ENCODE peak calls at places on chromosome 1, in five cellular contexts. P is K562, V is GM12892, R is HepG2, J is H1. E is an unnamed sample.

GRCh38 chr1:100358210-100358609 is 5.9 kb downstream of the CDC14A start:
- DNase-seq in V (no peak), R (no peak), J (no peak), P (no peak), E (no peak)

GRCh38 chr1:93847811-93848288 is 31.2 kb downstream of the DNTTIP2 start:
- DNase-seq in P (peak; percentile 66), V (peak; percentile 33), J (no peak), R (peak; percentile 45), E (no peak)

GRCh38 chr1:46820560-46821060 is 21.8 kb downstream of the CYP4B1 start:
- DNase-seq in V (no peak), R (no peak), J (no peak), P (no peak), E (no peak)

GRCh38 chr1:82969340-82969739 is 1029.6 kb downstream of the TTLL7 start:
- DNase-seq in P (no peak), V (no peak), J (no peak), R (no peak), E (no peak)

GRCh38 chr1:166379447-166379846 is 212.6 kb upstream of the FAM78B start:
- DNase-seq in V (no peak), R (no peak), P (peak; percentile 15), J (no peak), E (no peak)

GRCh38 chr1:21077085-21077484 is 99.6 kb downstream of the EIF4G3 start:
- DNase-seq in R (no peak), P (no peak), J (no peak), V (no peak), E (no peak)

GRCh38 chr1:89701746-89702241 is 68.9 kb downstream of the LRRC8C start:
- DNase-seq in R (no peak), P (peak; percentile 75), V (no peak), J (no peak), E (no peak)

GRCh38 chr1:44425327-44426082 is 20.4 kb downstream of the RNF220 start:
- DNase-seq in P (no peak), R (no peak), J (no peak), V (no peak), E (no peak)

GRCh38 chr1:197928849-197929336 is 11.7 kb downstream of the LHX9 start:
- DNase-seq in V (no peak), P (peak; percentile 80), R (no peak), J (no peak), E (no peak)

GRCh38 chr1:44926311-44926781 is 60.0 kb downstream of the EIF2B3 start:
- DNase-seq in R (no peak), J (no peak), P (no peak), V (no peak), E (no peak)

GRCh38 chr1:172654535-172654934 is 4.4 kb upstream of the FASLG start:
- DNase-seq in R (no peak), V (no peak), J (no peak), P (no peak), E (no peak)

GRCh38 chr1:24418898-24419628 is 3.5 kb downstream of the NIPAL3 start:
- DNase-seq in V (no peak), J (no peak), P (peak; percentile 72), R (no peak), E (no peak)

GRCh38 chr1:174815036-174815435 is 184.7 kb upstream of the CACYBP start:
- DNase-seq in P (no peak), R (peak; percentile 35), J (no peak), V (no peak), E (no peak)

GRCh38 chr1:23865543-23865930 is 2.6 kb downstream of the FUCA1 start:
- DNase-seq in P (no peak), R (no peak), V (no peak), J (no peak), E (no peak)

GRCh38 chr1:17437260-17438175 is 2.0 kb downstream of the RCC2 start:
- DNase-seq in V (peak; percentile 80), P (peak; percentile 93), J (no peak), R (no peak), E (peak; percentile 83)

GRCh38 chr1:178945763-178946266 is 74.9 kb upstream of the ANGPTL1 start:
- DNase-seq in P (no peak), V (no peak), J (no peak), R (no peak), E (no peak)

GRCh38 chr1:77642196-77642595 is 40.3 kb downstream of the ZZZ3 start:
- DNase-seq in V (no peak), R (no peak), P (no peak), J (no peak), E (no peak)

GRCh38 chr1:6000444-6001288 is 8.4 kb upstream of the NPHP4 start:
- DNase-seq in V (no peak), J (no peak), P (no peak), R (no peak), E (no peak)

GRCh38 chr1:36143424-36143823 is 5.9 kb downstream of the TRAPPC3 start:
- DNase-seq in P (no peak), V (no peak), R (no peak), J (no peak), E (no peak)

GRCh38 chr1:36251794-36252481 is 27.7 kb downstream of the THRAP3 start:
- DNase-seq in V (no peak), P (no peak), J (no peak), R (no peak), E (no peak)

GRCh38 chr1:201916649-201917249 is 28.1 kb downstream of the SHISA4 start:
- DNase-seq in R (peak; percentile 36), V (no peak), P (peak; percentile 67), J (no peak), E (no peak)

GRCh38 chr1:215273838-215274516 is 191.4 kb downstream of the KCNK2 start:
- DNase-seq in P (no peak), R (no peak), V (no peak), J (no peak), E (no peak)

GRCh38 chr1:52334906-52335528 is 31.0 kb downstream of the CC2D1B start:
- DNase-seq in P (no peak), V (no peak), R (no peak), J (no peak), E (no peak)

GRCh38 chr1:175413367-175413766 is 220.8 kb upstream of the KIAA0040 start:
- DNase-seq in V (no peak), P (no peak), J (no peak), R (no peak), E (no peak)

GRCh38 chr1:92500552-92500951 is 13.8 kb upstream of the GFI1 start:
- DNase-seq in V (no peak), J (no peak), R (no peak), P (no peak), E (no peak)

GRCh38 chr1:177045156-177045555 is 119.4 kb downstream of the ASTN1 start:
- DNase-seq in R (no peak), V (no peak), P (no peak), J (no peak), E (no peak)

GRCh38 chr1:54698346-54698745 is 17.3 kb upstream of the TTC4 start:
- DNase-seq in V (no peak), R (no peak), J (no peak), P (no peak), E (no peak)

GRCh38 chr1:7407547-7407895 is 363.6 kb upstream of the VAMP3 start:
- DNase-seq in V (no peak), J (no peak), P (no peak), R (no peak), E (peak; percentile 1)

GRCh38 chr1:238677567-238677966 is 708.8 kb upstream of the CHRM3 start:
- DNase-seq in R (no peak), V (no peak), P (no peak), J (no peak), E (no peak)

GRCh38 chr1:37393585-37394120 is 80.7 kb upstream of the ZC3H12A start:
- DNase-seq in J (no peak), R (no peak), P (no peak), V (no peak), E (no peak)

GRCh38 chr1:62144238-62144831 is 50.3 kb upstream of the L1TD1 start:
- DNase-seq in R (peak; percentile 39), P (peak; percentile 16), J (no peak), V (no peak), E (peak; percentile 25)

GRCh38 chr1:201282931-201283829 is at the start of gene PKP1:
- DNase-seq in V (no peak), R (no peak), P (no peak), J (no peak), E (no peak)

GRCh38 chr1:11967028-11967547 is 13.2 kb upstream of the MFN2 start:
- DNase-seq in V (peak; percentile 55), P (peak; percentile 65), J (peak; percentile 76), R (peak; percentile 89), E (peak; percentile 58)

GRCh38 chr1:101769520-101769919 is 227.2 kb downstream of the OLFM3 start:
- DNase-seq in V (no peak), J (no peak), P (no peak), R (peak; percentile 9), E (no peak)

GRCh38 chr1:232047473-232047872 is 420.9 kb downstream of the DISC1 start:
- DNase-seq in V (no peak), P (no peak), R (no peak), J (no peak), E (no peak)

GRCh38 chr1:84632975-84633427 is 57.3 kb downstream of the SSX2IP start:
- DNase-seq in J (no peak), P (peak; percentile 37), R (no peak), V (no peak), E (no peak)
- TF ChIP-seq TAF1 in J (no peak), P (no peak), R (no peak), V (no peak), E (no peak)

GRCh38 chr1:183600136-183600535 is 9.9 kb upstream of the NCF2 start:
- DNase-seq in R (no peak), P (no peak), V (no peak), J (no peak), E (no peak)
- TF ChIP-seq POLR2AphosphoS5 in R (no peak), P (no peak), V (no peak), J (no peak), E (no peak)

GRCh38 chr1:918353-918752 is 5.4 kb upstream of the SAMD11 start:
- DNase-seq in J (no peak), R (no peak), P (no peak), V (no peak), E (no peak)

GRCh38 chr1:919271-919872 is 4.4 kb upstream of the SAMD11 start:
- DNase-seq in R (no peak), V (no peak), J (no peak), P (no peak), E (no peak)

GRCh38 chr1:917466-918091 is 6.1 kb upstream of the SAMD11 start:
- DNase-seq in V (no peak), R (no peak), P (no peak), J (no peak), E (no peak)

GRCh38 chr1:920008-920407 is 3.7 kb upstream of the SAMD11 start:
- DNase-seq in V (no peak), J (no peak), R (no peak), P (no peak), E (no peak)

DNA sequence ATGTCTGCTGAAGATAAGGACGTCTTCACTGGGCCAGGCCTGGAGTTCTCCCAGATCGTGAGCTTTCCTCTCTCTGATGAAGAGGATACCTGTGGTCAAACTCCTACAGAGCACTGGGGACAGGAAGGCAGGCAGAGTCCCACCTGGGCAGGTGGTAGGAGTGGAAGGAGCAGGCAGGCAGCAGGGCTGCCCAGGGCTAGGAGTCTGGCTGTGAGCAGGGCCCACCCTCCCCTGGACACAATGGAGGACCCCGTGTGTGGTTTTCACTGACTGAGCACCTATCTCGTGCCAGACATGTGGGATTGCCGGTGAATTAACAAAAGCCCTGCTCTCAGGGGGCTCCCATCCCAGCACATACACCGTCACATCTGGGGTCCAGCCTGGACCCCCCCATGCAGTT is 4.9 kb upstream of the SAMD11 start:
- DNase-seq in J (no peak), P (no peak), V (no peak), R (no peak), E (no peak)
- TF ChIP-seq POLR2A in J (no peak), P (no peak), V (no peak), R (no peak), E (no peak)

GRCh38 chr1:109509176-109510134 is at the start of gene AMIGO1:
- DNase-seq in P (peak; percentile 87), R (no peak), J (no peak), V (peak; percentile 83), E (peak; percentile 79)
- TF ChIP-seq TAF1 in P (peak; percentile 27), R (no peak), J (no peak), V (no peak), E (no peak)